ENCODE peak calls at places on chromosomes 3 and 15, in four cellular contexts. A, J, X and R are unnamed samples. For H3K4me1, the result is how much of the 10 kb centered on the place peaks cover.

GRCh38 chr3:58631742-58632141 is 34.8 kb downstream of the FAM3D start:
- DNase-seq in J (no peak), X (no peak), A (no peak), R (no peak)

GRCh38 chr15:41881925-41882688 is 11.7 kb downstream of the SPTBN5 start:
- DNase-seq in J (peak), A (no peak), X (no peak), R (no peak)

GRCh38 chr3:183895296-183895695 is 10.6 kb upstream of the PARL start:
- DNase-seq in A (peak), J (no peak), X (no peak), R (no peak)

GRCh38 chr3:135806342-135806741 is 159.2 kb upstream of the PPP2R3A start:
- DNase-seq in J (no peak), A (no peak), X (no peak), R (no peak)

GRCh38 chr3:186315581-186316354 is 46.3 kb downstream of the DGKG start:
- DNase-seq in J (no peak), A (no peak), X (no peak), R (no peak)

GRCh38 chr3:52444860-52445793 is at the start of gene SEMA3G:
- DNase-seq in J (peak), A (peak), X (peak), R (peak)

GRCh38 chr3:159805411-159805772 is 183.2 kb upstream of the IL12A start:
- DNase-seq in A (no peak), X (no peak), J (no peak), R (no peak)

GRCh38 chr15:71252036-71252898 is 137.0 kb downstream of the THSD4 start:
- DNase-seq in X (no peak), J (no peak), A (peak), R (no peak)

GRCh38 chr15:99842071-99842470 is 108.8 kb upstream of the LYSMD4 start:
- DNase-seq in A (no peak), J (no peak), X (no peak), R (no peak)

GRCh38 chr3:44992555-44993470 is 16.8 kb downstream of the EXOSC7 start:
- DNase-seq in J (no peak), X (no peak), A (no peak), R (no peak)

GRCh38 chr3:17179381-17180205 is 294.8 kb downstream of the PLCL2 start:
- DNase-seq in A (no peak), X (no peak), J (peak), R (no peak)

GRCh38 chr3:169391672-169392071 is 271.8 kb downstream of the MECOM start:
- DNase-seq in J (no peak), A (peak), X (no peak), R (no peak)

GRCh38 chr15:90192961-90193786 is 8.0 kb upstream of the SEMA4B start:
- DNase-seq in J (no peak), A (no peak), X (no peak), R (peak)

GRCh38 chr3:158313344-158313927 is 203.5 kb downstream of the RSRC1 start:
- DNase-seq in J (no peak), X (no peak), A (peak), R (no peak)

GRCh38 chr15:100831466-100831865 is 48.2 kb upstream of the ALDH1A3 start:
- DNase-seq in J (no peak), X (no peak), A (no peak), R (no peak)

GRCh38 chr3:77039606-77040553 is at the start of gene ROBO2:
- DNase-seq in J (no peak), A (no peak), X (no peak), R (no peak)

GRCh38 chr3:128875556-128876120 is 3.8 kb upstream of the ACAD9 start:
- DNase-seq in J (peak), A (peak), X (peak), R (no peak)

GRCh38 chr15:48064435-48064834 is 56.4 kb upstream of the SLC24A5 start:
- DNase-seq in A (no peak), J (no peak), X (no peak), R (no peak)

GRCh38 chr3:185757176-185757575 is 67.7 kb downstream of the IGF2BP2 start:
- DNase-seq in X (no peak), A (peak), J (no peak), R (no peak)

GRCh38 chr3:33840179-33840578 is 41.7 kb downstream of the PDCD6IP start:
- DNase-seq in X (no peak), J (no peak), A (no peak), R (no peak)

GRCh38 chr3:131903988-131904415 is 130.8 kb downstream of the CPNE4 start:
- DNase-seq in X (no peak), J (no peak), A (no peak), R (no peak)

GRCh38 chr3:180594631-180595348 is 7.2 kb upstream of the TTC14 start:
- DNase-seq in J (no peak), A (peak), X (no peak), R (no peak)

GRCh38 chr15:89958107-89958805 is 42.9 kb upstream of the ZNF710 start:
- DNase-seq in A (no peak), J (no peak), X (no peak), R (no peak)

GRCh38 chr3:17580901-17581300 is 161.5 kb downstream of the TBC1D5 start:
- DNase-seq in J (no peak), A (no peak), X (no peak), R (no peak)

GRCh38 chr3:31533169-31533870 is 595 bp downstream of the STT3B start:
- DNase-seq in J (peak), X (no peak), A (peak), R (peak)

GRCh38 chr3:31531992-31532586 is 636 bp upstream of the STT3B start:
- DNase-seq in A (peak), X (peak), J (peak), R (peak)

GRCh38 chr3:31530039-31530983 is 2.4 kb upstream of the STT3B start:
- DNase-seq in A (no peak), J (no peak), X (no peak), R (no peak)

GRCh38 chr3:31532587-31533168 is at the start of gene STT3B:
- DNase-seq in A (no peak), X (peak), J (peak), R (peak)

GRCh38 chr3:31531465-31531991 is 1.2 kb upstream of the STT3B start:
- DNase-seq in X (no peak), J (no peak), A (no peak), R (no peak)
- H3K4me1 ChIP-seq in X (under half), J (under half), A (under half), R (under half)

GRCh38 chr15:56933420-56934210 is 15.2 kb downstream of the TCF12 start:
- DNase-seq in X (no peak), J (no peak), A (no peak), R (no peak)

GRCh38 chr15:56934269-56934668 is 15.8 kb downstream of the TCF12 start:
- DNase-seq in X (no peak), J (no peak), A (no peak), R (no peak)

GRCh38 chr15:56929933-56930332 is 11.5 kb downstream of the TCF12 start:
- DNase-seq in J (no peak), X (no peak), A (no peak), R (no peak)

GRCh38 chr15:56930663-56931313 is 12.3 kb downstream of the TCF12 start:
- DNase-seq in A (no peak), X (no peak), J (no peak), R (no peak)

DNA sequence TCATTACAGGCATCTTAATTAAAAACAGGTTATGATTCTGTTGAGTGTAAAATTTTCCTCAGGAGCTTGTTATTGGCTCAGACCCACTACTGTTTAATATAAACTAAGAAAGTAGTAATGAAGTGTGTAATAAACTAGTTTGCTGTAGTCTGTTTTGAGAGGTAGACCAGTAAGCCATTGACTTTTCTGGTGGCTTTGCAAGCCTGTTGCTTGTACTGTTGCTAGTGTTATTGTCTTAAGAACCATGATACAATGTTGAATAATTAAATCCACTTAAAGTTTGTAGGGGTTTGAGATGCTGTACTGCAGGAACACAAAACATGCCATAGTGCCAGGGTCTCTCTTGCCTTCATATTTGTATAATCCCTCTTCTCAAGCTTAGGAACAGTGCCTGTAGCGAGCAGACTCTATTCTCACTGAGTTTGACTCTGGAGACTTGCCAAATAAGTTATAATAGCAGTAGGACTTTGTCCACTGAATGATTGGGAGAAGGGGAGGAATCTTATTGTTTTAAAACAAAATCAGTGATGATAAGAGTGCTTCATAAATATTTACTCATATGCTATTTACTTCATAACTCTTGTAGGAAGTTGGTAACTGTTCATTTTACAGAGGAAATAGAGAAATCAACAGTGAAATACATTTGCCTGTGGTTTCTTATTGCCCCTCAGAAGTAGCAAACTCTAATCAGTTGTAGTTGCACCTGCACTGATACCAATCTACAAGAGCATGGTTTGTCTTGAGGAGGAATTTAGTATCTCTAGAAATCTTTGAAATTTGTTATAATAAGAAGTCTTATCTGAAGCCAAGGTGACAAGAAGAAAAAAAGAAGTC is 13.4 kb downstream of the TCF12 start:
- DNase-seq in J (no peak), A (peak), X (no peak), R (no peak)
- H3K4me1 ChIP-seq in J (half or more), A (under half), X (under half), R (under half)

GRCh38 chr15:68794869-68795268 is 25.8 kb downstream of the ANP32A start:
- DNase-seq in X (no peak), A (no peak), J (no peak), R (no peak)

GRCh38 chr15:68792901-68793766 is 27.6 kb downstream of the ANP32A start:
- DNase-seq in A (no peak), X (no peak), J (no peak), R (no peak)

GRCh38 chr15:68793776-68794175 is 26.9 kb downstream of the ANP32A start:
- DNase-seq in J (no peak), A (no peak), X (no peak), R (no peak)

GRCh38 chr15:68795298-68795848 is 25.3 kb downstream of the ANP32A start:
- DNase-seq in J (peak), X (peak), A (peak), R (peak)

DNA sequence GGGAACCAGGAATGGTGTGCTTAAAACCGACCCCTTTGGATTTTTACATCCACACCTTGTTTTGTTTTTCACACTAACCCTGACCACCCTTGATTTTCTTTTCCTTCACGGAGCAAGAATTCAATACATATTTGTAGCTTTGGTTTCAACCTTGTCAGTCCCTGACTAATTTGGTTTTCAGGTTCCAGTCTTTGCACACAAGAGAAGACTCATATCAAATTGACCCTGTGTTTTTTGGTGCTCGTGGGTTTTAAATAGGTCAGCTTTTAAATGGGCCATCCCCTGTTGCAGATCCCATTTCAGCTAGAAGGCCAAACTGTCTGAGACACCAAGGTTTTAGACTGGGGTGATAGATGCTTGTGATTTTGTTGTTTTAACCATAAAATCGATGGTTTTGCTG is 26.4 kb downstream of the ANP32A start:
- DNase-seq in J (no peak), X (no peak), A (no peak), R (no peak)
- H3K4me1 ChIP-seq in J (half or more), X (under half), A (under half), R (half or more)

GRCh38 chr3:46695962-46696922 is 2.8 kb upstream of the ALS2CL start:
- DNase-seq in A (no peak), J (peak), X (no peak), R (peak)
- H3K4me1 ChIP-seq in A (under half), J (half or more), X (under half), R (half or more)

GRCh38 chr3:49410844-49411549 is 779 bp downstream of the RHOA start:
- DNase-seq in A (peak), X (no peak), J (no peak), R (no peak)

GRCh38 chr3:49403891-49404290 is 7.9 kb downstream of the RHOA start:
- DNase-seq in J (no peak), X (no peak), A (no peak), R (no peak)

GRCh38 chr3:49411550-49411967 is 217 bp downstream of the RHOA start:
- DNase-seq in X (no peak), A (no peak), J (peak), R (peak)

GRCh38 chr3:49410102-49410843 is 1.5 kb downstream of the RHOA start:
- DNase-seq in X (no peak), J (no peak), A (no peak), R (no peak)

GRCh38 chr3:49406571-49407565 is 4.9 kb downstream of the RHOA start:
- DNase-seq in X (no peak), A (no peak), J (no peak), R (no peak)
- H3K4me1 ChIP-seq in X (under half), A (under half), J (half or more), R (half or more)

GRCh38 chr15:65385868-65386253 is 8.1 kb upstream of the IGDCC3 start:
- DNase-seq in J (peak), A (peak), X (no peak), R (no peak)
- H3K4me1 ChIP-seq in J (under half), A (under half), X (under half), R (under half)

DNA sequence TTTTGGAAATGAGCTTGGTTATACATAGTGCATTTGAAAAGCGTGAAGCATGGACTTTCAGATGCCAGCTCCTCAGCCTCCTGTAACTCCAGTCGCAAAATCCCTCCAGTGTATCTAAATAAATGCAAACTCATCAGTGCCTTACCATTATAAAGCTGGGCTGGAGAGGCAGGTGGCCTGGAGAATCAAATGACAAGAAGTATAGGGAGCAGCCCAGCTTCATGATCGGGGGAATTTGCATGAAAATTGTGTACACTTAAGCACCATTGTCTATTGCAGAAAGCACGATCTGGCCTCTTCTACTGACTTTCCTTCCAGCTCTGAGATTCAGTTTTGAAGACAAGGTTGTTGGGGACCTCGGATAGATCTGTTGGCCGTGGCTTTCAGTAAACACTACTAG is 71.7 kb downstream of the IGF1R start:
- DNase-seq in A (no peak), J (no peak), X (no peak), R (no peak)
- H3K4me1 ChIP-seq in A (under half), J (half or more), X (under half), R (half or more)

DNA sequence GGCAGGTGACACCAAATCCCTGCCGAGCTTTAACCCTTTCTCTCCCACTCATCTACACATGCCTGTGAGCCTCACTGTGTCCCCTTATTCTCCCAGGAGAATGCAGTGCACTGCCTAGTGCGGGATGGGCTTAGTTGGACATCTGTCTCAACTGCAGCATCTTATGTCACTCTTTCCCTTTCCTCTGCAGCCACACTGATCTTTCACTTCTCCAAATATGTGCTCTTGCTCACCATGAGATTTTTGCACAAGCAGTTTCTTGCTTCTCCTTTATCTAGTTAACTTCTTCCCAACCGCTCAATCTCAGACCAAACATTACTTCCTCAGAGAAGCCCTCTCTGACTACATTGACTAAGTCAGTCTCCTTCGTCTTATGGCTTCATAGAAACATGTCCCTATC is 292.3 kb downstream of the KBTBD8 start:
- DNase-seq in A (no peak), X (no peak), J (no peak), R (no peak)
- H3K4me1 ChIP-seq in A (under half), X (under half), J (under half), R (under half)

GRCh38 chr15:57637836-57638235 is 46.1 kb downstream of the MYZAP start:
- DNase-seq in A (peak), J (no peak), X (no peak), R (no peak)
- H3K4me1 ChIP-seq in A (under half), J (under half), X (under half), R (under half)

GRCh38 chr15:56757884-56758283 is 24.6 kb upstream of the ZNF280D start:
- DNase-seq in A (no peak), X (no peak), J (no peak), R (no peak)
- H3K4me1 ChIP-seq in A (under half), X (under half), J (under half), R (under half)